ENCODE peak calls at places on chromosome 4, in six cellular contexts. J is choroid plexus epithelial cell, U is astrocyte of the spinal cord, F is fibroblast of lung, N is NCI-H2081, E is ovary. I is an unnamed sample.

GRCh38 chr4:138891610-138892009 is 124.0 kb upstream of the NOCT start:
- DNase-seq in J (no peak), U (no peak), F (no peak), N (peak), E (no peak), I (no peak)

GRCh38 chr4:141912831-141913230 is 276.4 kb downstream of the IL15 start:
- DNase-seq in J (peak), U (no peak), F (peak), N (peak), E (no peak), I (no peak)

GRCh38 chr4:158446106-158446505 is 75.6 kb upstream of the RXFP1 start:
- DNase-seq in J (peak), U (no peak), F (peak), N (no peak), E (no peak), I (no peak)

GRCh38 chr4:182113774-182114173 is 129.4 kb upstream of the TENM3 start:
- DNase-seq in J (no peak), U (no peak), F (peak), N (no peak), E (no peak), I (no peak)

GRCh38 chr4:40238700-40239548 is 42.1 kb downstream of the RHOH start:
- DNase-seq in J (no peak), U (no peak), F (peak), N (no peak), E (no peak), I (no peak)

GRCh38 chr4:66688674-66689073 is 856.6 kb downstream of the CENPC start:
- DNase-seq in J (peak), U (peak), F (peak), N (peak), E (no peak), I (no peak)

GRCh38 chr4:99853993-99854392 is 37.4 kb downstream of the DAPP1 start:
- DNase-seq in J (no peak), U (no peak), F (no peak), N (no peak), E (no peak), I (no peak)

GRCh38 chr4:1247811-1248261 is 1.1 kb downstream of the CTBP1 start:
- DNase-seq in J (peak), U (no peak), F (no peak), N (no peak), E (no peak), I (peak)

GRCh38 chr4:120753854-120754253 is 168.7 kb downstream of the PRDM5 start:
- DNase-seq in J (no peak), U (no peak), F (no peak), N (peak), E (no peak), I (no peak)